ENCODE peak calls at places on chromosomes 11 and 22, in eight cellular contexts. E is activated naive CD4-positive, alpha-beta T cell; K is H54; A is NCI-H1092; D is NCI-H187; X is NCI-H774; R is foreskin keratinocyte; I is fibroblast of mammary gland. F is an unnamed sample.

GRCh38 chr22:48835364-48835763 is 992.3 kb downstream of the BRD1 start:
- DNase-seq in E (no peak), K (no peak), A (no peak), D (no peak), X (no peak), R (no peak), I (no peak), F (no peak)

GRCh38 chr22:30665266-30665665 is 2.4 kb downstream of the DUSP18 start:
- DNase-seq in E (no peak), K (no peak), A (no peak), D (no peak), X (no peak), R (no peak), I (no peak), F (no peak)

GRCh38 chr11:14894657-14895598 is 2.9 kb upstream of the CYP2R1 start:
- DNase-seq in E (no peak), K (no peak), A (no peak), D (no peak), X (no peak), R (no peak), I (peak; percentile 71), F (peak; percentile 62)

GRCh38 chr11:58503361-58503856 is 4.5 kb downstream of the OR5B21 start:
- DNase-seq in E (no peak), K (no peak), A (no peak), D (no peak), X (no peak), R (no peak), I (no peak), F (no peak)

GRCh38 chr11:121406291-121406690 is 45.8 kb upstream of the SORL1 start:
- DNase-seq in E (no peak), K (no peak), A (no peak), D (no peak), X (no peak), R (no peak), I (no peak), F (no peak)

GRCh38 chr22:23380230-23380573 is 199.9 kb downstream of the IGLL1 start:
- DNase-seq in E (no peak), K (no peak), A (no peak), D (no peak), X (peak; percentile 63), R (no peak), I (no peak), F (no peak)

GRCh38 chr11:122741613-122742012 is 86.1 kb downstream of the UBASH3B start:
- DNase-seq in E (no peak), K (no peak), A (no peak), D (no peak), X (no peak), R (no peak), I (peak; percentile 82), F (no peak)

GRCh38 chr11:118310781-118311485 is 6.4 kb downstream of the CD3E start:
- DNase-seq in E (no peak), K (no peak), A (no peak), D (no peak), X (no peak), R (no peak), I (no peak), F (no peak)

GRCh38 chr11:132408877-132409276 is 1038.5 kb downstream of the NTM start:
- DNase-seq in E (no peak), K (no peak), A (peak; percentile 31), D (peak; percentile 29), X (peak; percentile 30), R (no peak), I (no peak), F (no peak)

GRCh38 chr11:72951815-72952340 is 137.7 kb downstream of the ATG16L2 start:
- DNase-seq in E (no peak), K (no peak), A (no peak), D (no peak), X (no peak), R (peak; percentile 15), I (no peak), F (no peak)